ENCODE peak calls at places on chromosomes 1 and 21, in six cellular contexts. Y, V, P, I, F and O are unnamed samples.

GRCh38 chr21:33490991-33491372 is 534 bp downstream of the DNAJC28 start:
- ATAC-seq in Y (peak; percentile 21), V (no peak), P (no peak), I (no peak), F (peak; percentile 24), O (no peak)

GRCh38 chr21:28267449-28267848 is 725.2 kb downstream of the LTN1 start:
- ATAC-seq in Y (no peak), V (no peak), P (no peak), I (no peak), F (no peak), O (no peak)

GRCh38 chr1:71850936-71851335 is 431.4 kb downstream of the NEGR1 start:
- ATAC-seq in Y (no peak), V (no peak), P (no peak), I (no peak), F (no peak), O (peak; percentile 91)

GRCh38 chr21:18218331-18218730 is 26.3 kb upstream of the CHODL start:
- ATAC-seq in Y (no peak), V (no peak), P (no peak), I (no peak), F (no peak), O (no peak)

GRCh38 chr1:17197696-17198095 is 7.2 kb upstream of the PADI1 start:
- ATAC-seq in Y (no peak), V (no peak), P (no peak), I (no peak), F (no peak), O (no peak)

GRCh38 chr1:204992499-204992898 is 50.5 kb upstream of the CNTN2 start:
- ATAC-seq in Y (no peak), V (no peak), P (no peak), I (no peak), F (no peak), O (no peak)

GRCh38 chr1:99176753-99177152 is 87.5 kb upstream of the PLPPR4 start:
- ATAC-seq in Y (no peak), V (no peak), P (no peak), I (no peak), F (no peak), O (no peak)

GRCh38 chr21:35996217-35996616 is 64.1 kb downstream of the SETD4 start:
- ATAC-seq in Y (no peak), V (no peak), P (no peak), I (no peak), F (no peak), O (no peak)

GRCh38 chr1:236774926-236775325 is 20.2 kb upstream of the MTR start:
- ATAC-seq in Y (peak; percentile 92), V (peak; percentile 86), P (no peak), I (peak; percentile 97), F (peak; percentile 95), O (peak; percentile 61)

DNA sequence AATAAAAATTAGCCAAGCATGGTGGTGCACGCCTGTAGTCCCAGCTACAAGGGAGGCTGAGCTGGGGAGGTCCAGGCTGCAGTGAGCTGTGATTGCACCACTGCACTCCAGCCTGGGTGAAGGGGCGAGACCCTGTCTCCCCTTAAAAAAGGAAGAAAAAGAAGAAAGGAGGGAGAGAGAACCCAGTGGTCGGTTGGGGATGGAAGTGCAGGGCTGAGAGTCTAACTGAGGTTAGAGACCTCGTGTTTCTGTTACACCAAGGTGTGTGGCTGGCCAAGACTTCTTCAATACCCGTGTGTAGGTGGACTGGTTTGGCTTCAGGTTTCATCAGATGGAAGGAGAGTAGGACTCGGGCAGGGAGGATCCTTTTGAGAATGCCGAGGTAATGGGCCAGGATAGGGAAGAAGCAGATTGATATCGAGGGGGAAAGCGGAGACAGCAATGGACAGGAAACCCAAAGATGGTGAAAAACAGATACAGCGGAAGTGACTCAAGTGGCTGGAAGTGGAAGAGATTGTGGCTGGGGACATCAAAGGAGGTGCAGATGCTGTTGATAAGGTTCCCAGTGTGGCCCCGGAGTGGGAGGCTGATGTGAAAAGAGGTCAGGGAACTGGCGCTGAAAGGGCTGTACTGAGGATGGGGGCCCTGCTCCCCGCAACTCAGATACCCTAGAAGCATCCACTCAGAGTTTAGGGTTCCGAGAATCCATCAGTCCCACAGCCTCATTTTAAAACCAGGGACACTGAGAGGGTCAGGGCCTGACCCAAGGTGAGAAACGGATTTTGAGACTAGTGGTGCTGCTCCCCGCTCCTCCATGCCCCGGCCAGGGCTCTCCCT is 681 bp upstream of the UBXN10 start:
- ATAC-seq in Y (peak; percentile 58), V (no peak), P (no peak), I (no peak), F (no peak), O (peak; percentile 22)
- H3K27ac ChIP-seq in Y (peak overlapping the region; percentile 95), V (no peak overlapping the region), P (peak overlapping the region; percentile 49), I (no peak overlapping the region), F (no peak overlapping the region), O (peak overlapping the region; percentile 74)

GRCh38 chr1:178946855-178947687 is 76.2 kb upstream of the ANGPTL1 start:
- ATAC-seq in Y (no peak), V (no peak), P (no peak), I (no peak), F (no peak), O (no peak)
- TF ChIP-seq POLR2AphosphoS5 in Y (no peak), V (no peak), P (no peak), I (no peak), F (no peak), O (no peak)

GRCh38 chr1:167083871-167084270 is 6.3 kb downstream of the GPA33 start:
- ATAC-seq in Y (no peak), V (no peak), P (no peak), I (no peak), F (no peak), O (no peak)
- H3K27ac ChIP-seq in Y (no peak overlapping the region), V (no peak overlapping the region), P (no peak overlapping the region), I (no peak overlapping the region), F (no peak overlapping the region), O (no peak overlapping the region)

GRCh38 chr1:8660455-8660854 is 157.0 kb downstream of the RERE start:
- ATAC-seq in Y (peak; percentile 50), V (no peak), P (no peak), I (peak; percentile 16), F (peak; percentile 56), O (peak; percentile 75)
- TF ChIP-seq POLR2AphosphoS5 in Y (no peak), V (no peak), P (no peak), I (no peak), F (no peak), O (peak; percentile 31)

GRCh38 chr1:13756557-13757315 is 56.7 kb downstream of the PRDM2 start:
- ATAC-seq in Y (no peak), V (no peak), P (no peak), I (no peak), F (no peak), O (no peak)

GRCh38 chr1:13752852-13753251 is 52.9 kb downstream of the PRDM2 start:
- ATAC-seq in Y (no peak), V (no peak), P (no peak), I (no peak), F (no peak), O (no peak)

GRCh38 chr1:13751985-13752384 is 52.0 kb downstream of the PRDM2 start:
- ATAC-seq in Y (no peak), V (no peak), P (no peak), I (no peak), F (no peak), O (no peak)

GRCh38 chr1:13754003-13754402 is 54.0 kb downstream of the PRDM2 start:
- ATAC-seq in Y (no peak), V (no peak), P (no peak), I (no peak), F (no peak), O (no peak)

GRCh38 chr1:13754510-13755103 is 54.6 kb downstream of the PRDM2 start:
- ATAC-seq in Y (no peak), V (no peak), P (no peak), I (peak; percentile 31), F (no peak), O (no peak)
- H3K27ac ChIP-seq in Y (no peak overlapping the region), V (no peak overlapping the region), P (no peak overlapping the region), I (no peak overlapping the region), F (no peak overlapping the region), O (no peak overlapping the region)

GRCh38 chr1:229625893-229626831 is at the start of the genes TAF5L and URB2:
- ATAC-seq in Y (peak; percentile 95), V (peak; percentile 94), P (peak; percentile 96), I (peak; percentile 89), F (peak; percentile 98), O (peak; percentile 97)
- TF ChIP-seq POLR2AphosphoS5 in Y (peak; percentile 72), V (peak; percentile 68), P (no peak), I (peak; percentile 72), F (peak; percentile 65), O (peak; percentile 43)

GRCh38 chr1:86339906-86340305 is 56.2 kb downstream of the ODF2L start:
- ATAC-seq in Y (no peak), V (no peak), P (peak; percentile 26), I (no peak), F (peak; percentile 31), O (no peak)
- H3K27ac ChIP-seq in Y (no peak overlapping the region), V (no peak overlapping the region), P (peak overlapping the region; percentile 17), I (no peak overlapping the region), F (no peak overlapping the region), O (no peak overlapping the region)

DNA sequence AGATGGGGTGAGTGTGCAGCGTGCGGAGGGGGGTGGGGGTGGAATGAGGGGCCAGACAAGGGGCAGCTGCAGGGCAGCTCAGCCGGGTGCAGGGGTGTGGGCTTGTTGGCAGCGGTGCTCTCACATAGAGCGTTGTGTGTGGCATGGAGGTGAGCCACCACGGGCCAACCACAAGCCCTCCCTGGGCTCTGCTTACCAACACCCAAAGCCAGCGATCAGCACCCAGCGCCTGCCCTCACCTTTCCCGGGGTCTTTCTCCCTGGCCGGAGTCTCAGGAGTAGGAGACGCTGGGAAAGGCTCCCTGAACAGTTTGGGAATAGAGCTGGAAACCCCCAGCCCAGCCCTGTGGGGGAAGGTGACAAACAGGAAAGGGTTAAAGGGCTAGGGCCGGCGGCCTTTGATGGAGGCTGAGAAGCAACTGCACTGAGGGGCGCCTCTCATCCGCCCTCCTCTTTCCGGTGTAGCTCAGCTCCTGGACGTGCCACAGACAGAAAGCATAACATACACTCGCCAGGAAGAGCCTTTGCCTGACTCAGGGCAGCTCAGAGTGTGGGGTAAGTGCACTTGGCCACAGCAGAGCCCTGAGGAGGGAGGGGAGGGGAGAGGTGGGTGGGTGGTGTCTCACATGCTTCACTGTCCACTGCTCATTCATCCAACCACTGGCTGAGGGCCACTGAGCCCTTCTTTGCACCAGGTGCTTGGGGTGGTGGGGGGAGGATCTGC is 577 bp downstream of the IKBKE start:
- ATAC-seq in Y (peak; percentile 17), V (peak; percentile 62), P (peak; percentile 44), I (peak; percentile 36), F (peak; percentile 70), O (peak; percentile 42)
- TF ChIP-seq POLR2AphosphoS5 in Y (no peak), V (no peak), P (no peak), I (no peak), F (no peak), O (no peak)